ENCODE peak calls at places on chromosomes 11 and 22, in four cellular contexts. W, K, V and N are unnamed samples.

GRCh38 chr11:125275905-125276634 is 111.5 kb downstream of the PKNOX2 start:
- DNase-seq in K (no peak), V (no peak), W (no peak), N (no peak)

GRCh38 chr22:39994566-39995345 is at the start of gene FAM83F:
- DNase-seq in W (peak; percentile 68), K (peak; percentile 58), V (peak; percentile 79), N (peak; percentile 86)

GRCh38 chr11:47886096-47886495 is 37.9 kb upstream of the NUP160 start:
- DNase-seq in W (peak; percentile 6), V (no peak), K (no peak), N (no peak)

GRCh38 chr11:133082453-133082781 is 449.9 kb downstream of the OPCML start:
- DNase-seq in K (peak; percentile 60), W (peak; percentile 33), V (no peak), N (no peak)

GRCh38 chr11:116732740-116733385 is 39.9 kb downstream of the BUD13 start:
- DNase-seq in W (peak; percentile 29), V (peak; percentile 87), K (peak; percentile 68), N (peak; percentile 94)

GRCh38 chr11:119373917-119374631 is 7.4 kb downstream of the USP2 start:
- DNase-seq in K (no peak), W (peak; percentile 55), V (peak; percentile 97), N (peak; percentile 97)

GRCh38 chr11:14764213-14764898 is 120.8 kb downstream of the PDE3B start:
- DNase-seq in W (no peak), V (no peak), K (no peak), N (no peak)

GRCh38 chr11:45688472-45689033 is 23.1 kb upstream of the CHST1 start:
- DNase-seq in K (no peak), V (no peak), W (no peak), N (no peak)

GRCh38 chr11:122748968-122749687 is 89.2 kb upstream of the CRTAM start:
- DNase-seq in K (no peak), V (no peak), W (no peak), N (no peak)

GRCh38 chr11:34599406-34599901 is 21.4 kb upstream of the EHF start:
- DNase-seq in V (no peak), K (no peak), W (no peak), N (no peak)

GRCh38 chr22:45170001-45170466 is 6.3 kb downstream of the NUP50 start:
- DNase-seq in V (no peak), W (no peak), K (no peak), N (no peak)

GRCh38 chr11:5600374-5600851 is 4.0 kb downstream of the TRIM6 start:
- DNase-seq in K (peak; percentile 80), W (peak; percentile 64), V (peak; percentile 59), N (peak; percentile 89)

GRCh38 chr11:61697093-61697492 is 16.9 kb downstream of the DAGLA start:
- DNase-seq in W (peak; percentile 32), V (no peak), K (peak; percentile 71), N (no peak)

GRCh38 chr11:8963569-8964323 is 496 bp downstream of the TMEM9B start:
- DNase-seq in W (peak; percentile 83), V (peak; percentile 90), K (peak; percentile 92), N (peak; percentile 95)

GRCh38 chr11:16945671-16946469 is 68.3 kb downstream of the PLEKHA7 start:
- DNase-seq in K (peak; percentile 58), W (peak; percentile 62), V (peak; percentile 69), N (peak; percentile 82)

GRCh38 chr22:28728621-28729313 is 12.9 kb downstream of the CHEK2 start:
- DNase-seq in V (no peak), W (no peak), K (no peak), N (no peak)

GRCh38 chr22:29072979-29073617 is at the start of gene KREMEN1:
- DNase-seq in K (no peak), V (peak; percentile 78), W (no peak), N (peak; percentile 76)

GRCh38 chr11:34044664-34045485 is 6.7 kb upstream of the CAPRIN1 start:
- DNase-seq in V (peak; percentile 51), K (peak; percentile 52), W (no peak), N (peak; percentile 68)

GRCh38 chr11:116771935-116772334 is 852 bp downstream of the BUD13 start:
- DNase-seq in V (no peak), K (no peak), W (no peak), N (no peak)

GRCh38 chr11:73333626-73334199 is 25.6 kb downstream of the ARHGEF17 start:
- DNase-seq in K (no peak), V (no peak), W (no peak), N (no peak)

GRCh38 chr11:130999086-130999485 is 82.8 kb upstream of the SNX19 start:
- DNase-seq in K (no peak), W (no peak), V (no peak), N (no peak)

GRCh38 chr11:118640332-118641154 is 33.1 kb downstream of the PHLDB1 start:
- DNase-seq in V (no peak), K (no peak), W (no peak), N (no peak)

GRCh38 chr11:77165066-77165465 is 37.0 kb downstream of the MYO7A start:
- DNase-seq in V (no peak), K (no peak), W (no peak), N (no peak)

GRCh38 chr11:99968336-99968735 is 718.8 kb upstream of the ARHGAP42 start:
- DNase-seq in W (no peak), V (no peak), K (no peak), N (no peak)

GRCh38 chr11:91986218-91986617 is 238.4 kb upstream of the FAT3 start:
- DNase-seq in K (no peak), W (no peak), V (no peak), N (no peak)

GRCh38 chr22:33898121-33898520 is 22.2 kb downstream of the LARGE1 start:
- DNase-seq in K (no peak), V (no peak), W (no peak), N (no peak)

GRCh38 chr11:114342476-114342875 is 46.3 kb downstream of the NNMT start:
- DNase-seq in W (no peak), V (no peak), K (no peak), N (no peak)
- H3K4me1 ChIP-seq in W (no peaks in the 10 kb centered on the region), V (peaks cover 4% of the 10 kb centered on the region), K (peaks cover 7% of the 10 kb centered on the region), N (peaks cover 6% of the 10 kb centered on the region)

DNA sequence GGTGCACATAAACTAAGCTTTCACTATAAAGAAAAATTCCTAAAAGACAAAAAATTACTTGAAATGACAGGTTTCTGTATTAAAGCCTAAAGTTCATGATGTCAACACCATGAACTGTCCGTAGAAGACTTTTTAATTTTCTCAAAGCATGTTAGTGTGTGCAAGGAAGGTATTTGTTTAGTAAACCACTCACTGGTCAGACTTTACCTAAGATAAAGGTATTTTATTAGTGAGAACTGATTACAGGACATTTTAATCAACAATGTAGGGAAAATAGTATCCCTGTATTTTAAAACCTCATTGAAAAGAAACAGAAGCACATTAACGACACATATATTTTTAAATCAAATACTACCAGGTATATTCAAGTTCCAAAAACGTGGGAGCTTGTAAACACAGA is 2.9 kb downstream of the PICALM start:
- DNase-seq in W (no peak), V (no peak), K (no peak), N (no peak)
- H3K4me3 ChIP-seq in W (peak overlapping the region; percentile 91), V (no peak overlapping the region), K (peak overlapping the region; percentile 93), N (peak overlapping the region; percentile 90)

GRCh38 chr22:36163497-36163896 is 2.9 kb upstream of the APOL3 start:
- DNase-seq in W (no peak), K (no peak), V (no peak), N (no peak)

GRCh38 chr22:36164621-36165020 is 4.1 kb upstream of the APOL3 start:
- DNase-seq in V (no peak), K (no peak), W (no peak), N (no peak)

GRCh38 chr22:36160499-36160942 is at the start of gene APOL3:
- DNase-seq in K (peak; percentile 77), W (peak; percentile 86), V (no peak), N (no peak)

GRCh38 chr22:36165161-36165560 is 4.6 kb upstream of the APOL3 start:
- DNase-seq in V (no peak), W (no peak), K (no peak), N (no peak)

GRCh38 chr22:36162127-36163034 is 1.8 kb upstream of the APOL3 start:
- DNase-seq in K (no peak), V (no peak), W (no peak), N (no peak)
- H3K27ac ChIP-seq in K (peak overlapping the region; percentile 59), V (no peak overlapping the region), W (no peak overlapping the region), N (no peak overlapping the region)

DNA sequence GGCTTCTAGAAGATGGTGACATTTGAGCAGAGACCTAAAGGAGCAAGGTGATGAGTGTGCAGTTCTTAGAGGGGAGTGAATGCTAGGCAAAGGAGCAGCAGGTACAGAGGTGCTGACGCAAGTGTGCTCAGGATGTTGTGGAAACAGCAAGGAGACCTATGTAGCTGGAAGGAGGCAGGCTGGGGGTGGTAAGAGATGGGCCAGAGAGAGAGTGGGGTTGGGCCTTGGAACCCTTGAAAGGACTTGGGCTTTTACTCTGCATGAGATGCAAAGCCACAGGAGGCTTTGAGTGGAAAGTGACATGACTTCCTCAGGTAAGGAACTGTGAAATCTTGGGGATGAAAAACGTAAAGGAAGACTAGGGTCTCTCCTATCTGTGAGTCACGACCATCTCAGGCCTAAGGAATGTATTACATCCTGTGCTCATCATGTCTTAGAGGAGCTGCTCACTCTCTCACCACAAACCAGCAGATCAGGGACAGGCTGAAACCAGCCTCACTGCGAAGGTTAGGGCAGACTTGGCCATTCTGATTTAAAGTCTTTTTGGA is 65.4 kb downstream of the MICAL2 start:
- DNase-seq in V (no peak), W (no peak), K (no peak), N (no peak)
- H3K4me1 ChIP-seq in V (no peaks in the 10 kb centered on the region), W (no peaks in the 10 kb centered on the region), K (peaks cover 47% of the 10 kb centered on the region), N (peaks cover 3% of the 10 kb centered on the region)

GRCh38 chr11:68139395-68139794 is 18.2 kb upstream of the CHKA start:
- DNase-seq in K (no peak), V (no peak), W (no peak), N (no peak)

GRCh38 chr11:68135161-68135560 is 14.0 kb upstream of the CHKA start:
- DNase-seq in W (no peak), K (no peak), V (no peak), N (no peak)

GRCh38 chr11:68138256-68138655 is 17.1 kb upstream of the CHKA start:
- DNase-seq in K (no peak), W (peak; percentile 61), V (no peak), N (no peak)

GRCh38 chr11:68136866-68137265 is 15.7 kb upstream of the CHKA start:
- DNase-seq in V (no peak), K (no peak), W (no peak), N (no peak)

DNA sequence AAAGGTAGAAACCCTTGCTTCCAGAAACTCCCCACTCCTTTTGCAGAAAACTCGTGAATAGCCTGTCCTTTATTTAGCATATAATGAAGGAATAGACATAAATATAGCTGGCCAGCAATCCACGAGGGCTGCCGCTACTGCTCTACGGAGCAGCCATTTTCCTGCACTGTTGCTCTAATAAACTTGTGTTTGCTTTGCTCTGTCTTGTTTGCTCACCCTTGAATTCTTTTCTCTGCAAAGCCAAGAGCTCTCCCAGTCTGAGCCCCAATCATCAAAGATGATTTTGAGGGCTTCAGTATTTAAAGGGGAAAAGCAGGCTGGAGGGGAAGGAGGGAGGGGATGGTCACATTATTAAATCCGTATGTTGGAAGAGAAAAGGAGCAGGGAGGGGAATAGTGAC is 16.6 kb upstream of the CHKA start:
- DNase-seq in V (no peak), W (no peak), K (no peak), N (no peak)
- H3K4me3 ChIP-seq in V (no peak overlapping the region), W (no peak overlapping the region), K (peak overlapping the region; percentile 6), N (no peak overlapping the region)

GRCh38 chr11:50078001-50078400 is 45.3 kb downstream of the OR4C45 start:
- DNase-seq in W (no peak), V (no peak), K (no peak), N (no peak)
- H3K27ac ChIP-seq in W (no peak overlapping the region), V (no peak overlapping the region), K (no peak overlapping the region), N (no peak overlapping the region)